ENCODE peak calls at places on chromosomes 12 and 14, in eight cellular contexts. M is psoas muscle; H is suprapubic skin; E is tibial nerve; V is H9; D is cardiac muscle cell; R is heart right ventricle; W is naive thymus-derived CD4-positive, alpha-beta T cell. X is an unnamed sample.

GRCh38 chr12:64669270-64669842 is 59.1 kb downstream of the RASSF3 start:
- DNase-seq in M (no peak), H (no peak), E (no peak), V (peak; percentile 68), D (peak; percentile 50), R (peak; percentile 70), W (peak; percentile 85), X (no peak)

GRCh38 chr12:64318605-64319004 is 72.0 kb downstream of the C12orf56 start:
- DNase-seq in M (no peak), H (no peak), E (no peak), V (peak; percentile 90), D (peak; percentile 76), R (peak; percentile 4), W (no peak), X (no peak)

GRCh38 chr12:29102739-29103138 is 46.3 kb upstream of the FAR2 start:
- DNase-seq in M (no peak), H (no peak), E (no peak), V (no peak), D (no peak), R (no peak), W (peak; percentile 3), X (no peak)

GRCh38 chr12:13880613-13881012 is 100.8 kb downstream of the GRIN2B start:
- DNase-seq in M (no peak), H (no peak), E (no peak), V (no peak), D (no peak), R (no peak), W (no peak), X (no peak)

GRCh38 chr12:101051901-101052550 is 158.0 kb downstream of the SLC5A8 start:
- DNase-seq in M (no peak), H (no peak), E (no peak), V (no peak), D (peak; percentile 97), R (no peak), W (no peak), X (no peak)

GRCh38 chr12:2662524-2662923 is 132.2 kb upstream of the FKBP4 start:
- DNase-seq in M (no peak), H (no peak), E (no peak), V (no peak), D (no peak), R (no peak), W (no peak), X (no peak)

GRCh38 chr12:25051583-25052190 is 102.8 kb upstream of the BCAT1 start:
- DNase-seq in M (no peak), H (no peak), E (no peak), V (no peak), D (no peak), R (no peak), W (no peak), X (no peak)

GRCh38 chr12:104485651-104486341 is 29.0 kb downstream of the CHST11 start:
- DNase-seq in M (no peak), H (no peak), E (no peak), V (no peak), D (no peak), R (no peak), W (peak; percentile 65), X (no peak)

GRCh38 chr14:95895720-95896119 is 19.1 kb downstream of the TUNAR start:
- DNase-seq in M (no peak), H (no peak), E (no peak), V (peak; percentile 82), D (no peak), R (no peak), W (no peak), X (no peak)

GRCh38 chr12:90922068-90922743 is 32.8 kb downstream of the CCER1 start:
- DNase-seq in M (no peak), H (no peak), E (no peak), V (no peak), D (peak; percentile 31), R (no peak), W (no peak), X (no peak)

GRCh38 chr14:35576856-35577255 is 42.9 kb downstream of the INSM2 start:
- DNase-seq in M (no peak), H (no peak), E (no peak), V (no peak), D (no peak), R (no peak), W (no peak), X (no peak)

GRCh38 chr12:67444542-67444941 is 175.4 kb downstream of the CAND1 start:
- DNase-seq in M (no peak), H (no peak), E (no peak), V (no peak), D (no peak), R (no peak), W (no peak), X (no peak)

GRCh38 chr14:51310453-51311074 is 70.5 kb downstream of the TMX1 start:
- DNase-seq in M (no peak), H (no peak), E (no peak), V (no peak), D (peak; percentile 75), R (peak; percentile 73), W (no peak), X (no peak)
- H3K27ac ChIP-seq in M (no peak overlapping the region), H (peak overlapping the region; percentile 20), E (no peak overlapping the region), V (no peak overlapping the region), D (no peak overlapping the region), R (no peak overlapping the region), W (no peak overlapping the region), X (peak overlapping the region; percentile 24)

GRCh38 chr12:1319215-1319614 is 275.2 kb downstream of the FBXL14 start:
- DNase-seq in M (no peak), H (no peak), E (no peak), V (no peak), D (peak; percentile 40), R (no peak), W (no peak), X (no peak)
- H3K27ac ChIP-seq in M (no peak overlapping the region), H (peak overlapping the region; percentile 41), E (peak overlapping the region; percentile 74), V (no peak overlapping the region), D (peak overlapping the region; percentile 70), R (no peak overlapping the region), W (no peak overlapping the region), X (no peak overlapping the region)

GRCh38 chr12:53481957-53482586 is 17.2 kb downstream of the MAP3K12 start:
- DNase-seq in M (no peak), H (no peak), E (no peak), V (peak; percentile 72), D (peak; percentile 36), R (no peak), W (no peak), X (no peak)

GRCh38 chr12:53483979-53484377 is 15.3 kb downstream of the MAP3K12 start:
- DNase-seq in M (no peak), H (no peak), E (no peak), V (no peak), D (no peak), R (no peak), W (no peak), X (no peak)

GRCh38 chr12:53484686-53485567 is 14.3 kb downstream of the MAP3K12 start:
- DNase-seq in M (peak; percentile 32), H (no peak), E (no peak), V (no peak), D (no peak), R (no peak), W (no peak), X (no peak)

GRCh38 chr12:53482626-53483165 is 16.6 kb downstream of the MAP3K12 start:
- DNase-seq in M (peak; percentile 55), H (no peak), E (no peak), V (no peak), D (no peak), R (no peak), W (no peak), X (no peak)

GRCh38 chr12:53483225-53483978 is 15.9 kb downstream of the MAP3K12 start:
- DNase-seq in M (peak; percentile 50), H (no peak), E (no peak), V (no peak), D (no peak), R (no peak), W (no peak), X (no peak)
- H3K27ac ChIP-seq in M (peak overlapping the region; percentile 2), H (no peak overlapping the region), E (no peak overlapping the region), V (no peak overlapping the region), D (peak overlapping the region; percentile 73), R (no peak overlapping the region), W (no peak overlapping the region), X (no peak overlapping the region)

GRCh38 chr14:91231446-91231845 is 13.1 kb downstream of the GPR68 start:
- DNase-seq in M (no peak), H (no peak), E (no peak), V (no peak), D (no peak), R (no peak), W (no peak), X (no peak)

GRCh38 chr14:91233936-91234790 is 10.3 kb downstream of the GPR68 start:
- DNase-seq in M (peak; percentile 64), H (no peak), E (no peak), V (no peak), D (no peak), R (no peak), W (no peak), X (no peak)

GRCh38 chr14:91232052-91232451 is 12.5 kb downstream of the GPR68 start:
- DNase-seq in M (no peak), H (no peak), E (no peak), V (no peak), D (no peak), R (no peak), W (no peak), X (no peak)

GRCh38 chr14:91234791-91235114 is 9.8 kb downstream of the GPR68 start:
- DNase-seq in M (no peak), H (no peak), E (no peak), V (no peak), D (no peak), R (no peak), W (no peak), X (no peak)

GRCh38 chr14:91232631-91233030 is 11.9 kb downstream of the GPR68 start:
- DNase-seq in M (no peak), H (no peak), E (no peak), V (no peak), D (no peak), R (no peak), W (no peak), X (no peak)
- H3K27ac ChIP-seq in M (no peak overlapping the region), H (no peak overlapping the region), E (no peak overlapping the region), V (no peak overlapping the region), D (no peak overlapping the region), R (no peak overlapping the region), W (no peak overlapping the region), X (no peak overlapping the region)

X was measured in caudate nucleus.